ENCODE peak calls at places on chromosome 5, in five cellular contexts. E, P, U, K and G are unnamed samples.

GRCh38 chr5:91293131-91293530 is 90.0 kb downstream of the ARRDC3 start:
- DNase-seq in E (no peak), P (no peak), U (no peak), K (no peak), G (no peak)

GRCh38 chr5:106873558-106873957 is 797.2 kb downstream of the EFNA5 start:
- DNase-seq in E (no peak), P (no peak), U (no peak), K (peak), G (no peak)

GRCh38 chr5:38207343-38207742 is 51.0 kb upstream of the EGFLAM start:
- DNase-seq in E (no peak), P (no peak), U (no peak), K (peak), G (no peak)

GRCh38 chr5:21711854-21712752 is 1141.0 kb downstream of the CDH12 start:
- DNase-seq in E (no peak), P (no peak), U (no peak), K (peak), G (no peak)

GRCh38 chr5:145587308-145588071 is 247.7 kb downstream of the PRELID2 start:
- DNase-seq in E (no peak), P (peak), U (no peak), K (peak), G (peak)

GRCh38 chr5:178522361-178522760 is 67.8 kb downstream of the COL23A1 start:
- DNase-seq in E (no peak), P (no peak), U (peak), K (no peak), G (no peak)

GRCh38 chr5:180602481-180603075 is 11.3 kb upstream of the SCGB3A1 start:
- DNase-seq in E (peak), P (no peak), U (peak), K (no peak), G (no peak)

GRCh38 chr5:137075163-137075970 is 423.8 kb downstream of the SPOCK1 start:
- DNase-seq in E (peak), P (peak), U (no peak), K (peak), G (no peak)

GRCh38 chr5:267716-268115 is 3.7 kb upstream of the PDCD6 start:
- DNase-seq in E (no peak), P (no peak), U (no peak), K (no peak), G (no peak)

GRCh38 chr5:35183243-35183955 is 46.9 kb downstream of the PRLR start:
- DNase-seq in E (no peak), P (peak), U (no peak), K (peak), G (no peak)

GRCh38 chr5:179060116-179061008 is at the start of gene ZNF354C:
- DNase-seq in E (peak), P (no peak), U (peak), K (peak), G (peak)

GRCh38 chr5:150624334-150625163 is 15.9 kb upstream of the SYNPO start:
- DNase-seq in E (no peak), P (no peak), U (no peak), K (no peak), G (no peak)

GRCh38 chr5:14284366-14285148 is 141.4 kb downstream of the TRIO start:
- DNase-seq in E (no peak), P (no peak), U (no peak), K (no peak), G (no peak)

GRCh38 chr5:138054863-138055558 is 22.1 kb upstream of the FAM13B start:
- DNase-seq in E (no peak), P (no peak), U (no peak), K (peak), G (no peak)

GRCh38 chr5:96823060-96823459 is 15.3 kb upstream of the ERAP1 start:
- DNase-seq in E (no peak), P (no peak), U (no peak), K (no peak), G (no peak)
- TF ChIP-seq CTCF in E (no peak), P (no peak), U (no peak), K (no peak), G (no peak)

DNA sequence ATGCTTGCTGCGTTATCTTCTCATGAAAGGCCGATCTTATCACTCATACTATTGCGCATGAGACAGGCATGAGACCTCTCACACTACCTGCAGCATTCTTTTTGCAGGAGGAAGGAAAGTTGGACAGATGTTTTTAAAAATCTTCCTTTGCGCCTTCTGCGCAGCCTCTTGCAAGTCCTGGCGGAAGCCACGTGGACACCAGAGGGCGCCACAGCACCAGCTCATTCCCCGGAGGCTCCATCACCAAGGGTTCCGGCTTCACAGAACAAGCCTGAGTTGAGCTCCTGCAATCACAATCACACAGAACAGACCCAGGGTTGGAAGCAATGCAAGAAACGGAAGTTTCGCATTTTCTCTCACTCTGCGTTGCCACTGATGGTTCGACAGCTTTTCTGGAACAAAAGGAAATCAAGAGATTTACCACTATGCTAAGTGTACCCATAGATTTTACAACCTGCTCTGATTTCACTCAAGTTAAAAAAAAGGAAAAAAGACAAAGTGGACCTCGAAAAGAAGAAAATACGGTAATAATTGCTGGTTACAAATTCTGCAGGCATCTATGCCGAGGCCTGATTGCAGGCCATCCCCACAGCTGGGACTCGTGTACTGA is 304.8 kb upstream of the MSX2 start:
- DNase-seq in E (peak), P (peak), U (peak), K (peak), G (peak)
- H3K27ac ChIP-seq in E (no peak), P (no peak), U (no peak), K (no peak), G (no peak)

DNA sequence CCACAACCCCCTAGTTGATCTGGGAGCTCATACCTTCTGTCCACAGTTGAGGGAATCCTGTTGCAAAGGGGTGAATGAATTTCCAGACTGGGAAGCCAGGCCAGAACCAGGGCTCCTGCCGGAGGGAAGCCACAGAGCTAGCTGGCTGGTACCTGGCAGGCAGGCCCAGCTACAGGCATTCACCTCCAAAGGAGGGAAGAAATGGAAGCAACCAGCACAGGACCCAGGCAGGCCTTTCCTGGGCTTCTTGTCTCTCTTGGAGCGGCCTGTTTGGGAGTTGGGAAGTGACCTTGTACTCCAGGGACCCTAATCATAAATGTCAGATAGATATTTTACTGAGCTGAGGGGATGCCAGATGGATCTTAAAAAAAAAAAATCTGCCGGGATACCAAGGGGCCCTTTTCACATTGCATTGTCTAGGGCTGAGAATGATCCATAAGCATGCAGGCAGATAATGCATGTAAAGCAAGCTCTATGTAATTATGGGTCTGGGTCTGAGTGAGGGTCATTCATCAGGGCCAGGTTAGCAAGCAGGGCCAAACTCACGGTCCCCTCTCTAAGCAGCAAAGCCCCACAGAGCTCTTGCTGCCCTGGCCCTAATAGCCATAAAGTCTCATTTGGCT is 8.4 kb downstream of the NR2F1 start:
- DNase-seq in E (no peak), P (no peak), U (no peak), K (no peak), G (no peak)
- H3K4me3 ChIP-seq in E (no peak), P (no peak), U (no peak), K (no peak), G (peak)

DNA sequence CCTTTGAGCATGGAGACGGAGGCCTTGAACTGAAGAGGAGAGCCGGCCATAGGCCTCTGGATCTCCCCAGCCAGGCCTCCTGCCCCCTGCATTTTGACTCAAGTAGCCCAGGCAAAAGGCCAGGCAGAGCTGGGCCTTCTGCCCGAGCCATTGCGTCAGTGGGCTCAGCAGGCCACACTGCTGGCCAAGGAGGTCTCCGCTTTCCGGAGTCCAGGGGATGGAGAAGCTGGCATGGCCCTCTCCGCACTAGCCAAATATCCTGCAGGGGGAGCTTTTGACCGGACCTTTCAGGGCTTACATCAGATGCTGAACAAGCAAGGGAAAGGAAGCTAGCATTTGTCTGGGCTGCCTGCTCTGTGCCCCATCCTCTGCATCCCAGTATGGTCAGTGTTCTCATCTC is 386.8 kb downstream of the TRIM36 start:
- DNase-seq in E (no peak), P (no peak), U (no peak), K (no peak), G (no peak)
- TF ChIP-seq CTCF in E (no peak), P (no peak), U (no peak), K (peak), G (no peak)

GRCh38 chr5:87195616-87196015 is 72.1 kb upstream of the RASA1 start:
- DNase-seq in E (no peak), P (no peak), U (no peak), K (no peak), G (no peak)
- H3K27ac ChIP-seq in E (peak), P (no peak), U (no peak), K (peak), G (peak)

GRCh38 chr5:168128154-168128553 is 163.3 kb upstream of the WWC1 start:
- DNase-seq in E (no peak), P (no peak), U (no peak), K (no peak), G (no peak)

GRCh38 chr5:168128556-168128955 is 162.9 kb upstream of the WWC1 start:
- DNase-seq in E (no peak), P (no peak), U (no peak), K (no peak), G (no peak)

GRCh38 chr5:168125445-168126199 is 165.8 kb upstream of the WWC1 start:
- DNase-seq in E (no peak), P (no peak), U (no peak), K (no peak), G (no peak)

GRCh38 chr5:168123853-168124528 is 167.5 kb upstream of the WWC1 start:
- DNase-seq in E (no peak), P (no peak), U (no peak), K (peak), G (no peak)

GRCh38 chr5:168126606-168127005 is 164.8 kb upstream of the WWC1 start:
- DNase-seq in E (no peak), P (no peak), U (no peak), K (no peak), G (no peak)
- H3K4me3 ChIP-seq in E (no peak), P (no peak), U (no peak), K (no peak), G (no peak)